ENCODE peak calls at places on chromosomes 16 and 17, in four cellular contexts. L, I, E and W are unnamed samples. For H3K9me3, the result is how much of the 10 kb centered on the place peaks cover.

GRCh38 chr16:54287758-54288591 is 1.4 kb upstream of the IRX3 start:
- DNase-seq in L (no peak), I (no peak), E (no peak), W (no peak)

GRCh38 chr17:50262001-50262794 is 12.1 kb upstream of the TMEM92 start:
- DNase-seq in L (no peak), I (no peak), E (no peak), W (no peak)

GRCh38 chr17:55722016-55722706 is 503 bp downstream of the TMEM100 start:
- DNase-seq in L (no peak), I (no peak), E (no peak), W (no peak)

GRCh38 chr16:89841275-89841674 is 13.0 kb downstream of the SPIRE2 start:
- DNase-seq in L (no peak), I (no peak), E (no peak), W (peak)

GRCh38 chr17:57391857-57392256 is 135.5 kb downstream of the MSI2 start:
- DNase-seq in L (no peak), I (no peak), E (no peak), W (no peak)

GRCh38 chr16:2777231-2777902 is at the start of gene ELOB:
- DNase-seq in L (peak), I (no peak), E (peak), W (peak)

GRCh38 chr17:44772308-44773024 is 13.7 kb downstream of the ADAM11 start:
- DNase-seq in L (no peak), I (no peak), E (no peak), W (no peak)

GRCh38 chr17:76586741-76587487 is 1.3 kb upstream of the ST6GALNAC2 start:
- DNase-seq in L (no peak), I (no peak), E (no peak), W (no peak)

GRCh38 chr17:50575581-50576210 is 15.2 kb downstream of the CACNA1G start:
- DNase-seq in L (no peak), I (no peak), E (no peak), W (no peak)

GRCh38 chr16:58515871-58516767 is 802 bp downstream of the SETD6 start:
- DNase-seq in L (no peak), I (no peak), E (no peak), W (no peak)

GRCh38 chr17:66952681-66953638 is 11.5 kb upstream of the CACNG4 start:
- DNase-seq in L (no peak), I (no peak), E (no peak), W (no peak)

GRCh38 chr17:66956941-66957340 is 7.6 kb upstream of the CACNG4 start:
- DNase-seq in L (no peak), I (no peak), E (no peak), W (no peak)

GRCh38 chr17:66955821-66956220 is 8.7 kb upstream of the CACNG4 start:
- DNase-seq in L (no peak), I (no peak), E (no peak), W (no peak)

GRCh38 chr17:66953661-66954060 is 10.8 kb upstream of the CACNG4 start:
- DNase-seq in L (no peak), I (no peak), E (no peak), W (no peak)

DNA sequence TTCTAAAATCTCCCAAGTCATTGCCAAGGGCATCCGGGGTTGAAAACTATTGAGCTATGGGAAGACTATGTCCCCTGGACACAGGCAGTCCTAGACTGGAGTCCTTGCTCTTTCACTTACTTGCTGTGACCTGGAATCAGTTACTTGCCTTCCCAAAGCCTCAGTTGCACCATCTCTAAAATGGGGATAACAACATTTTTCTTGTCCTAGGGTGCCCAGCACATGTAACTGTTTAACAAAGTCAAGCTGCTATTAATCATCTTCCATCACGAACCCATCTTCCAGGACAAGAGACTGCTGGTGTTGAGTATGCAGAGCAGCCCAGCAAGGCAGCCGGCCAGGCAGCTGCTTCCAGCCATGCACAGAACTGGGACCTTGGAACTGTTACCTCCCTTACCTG is 9.9 kb upstream of the CACNG4 start:
- DNase-seq in L (no peak), I (no peak), E (no peak), W (no peak)
- H3K9me3 ChIP-seq in L (under half), I (under half), E (under half), W (under half)

GRCh38 chr17:82943751-82944150 is 103.9 kb upstream of the ZNF750 start:
- DNase-seq in L (no peak), I (no peak), E (no peak), W (no peak)
- H3K9me3 ChIP-seq in L (under half), I (under half), E (under half), W (under half)

GRCh38 chr17:60901222-60901621 is 223.6 kb downstream of the BCAS3 start:
- DNase-seq in L (no peak), I (no peak), E (no peak), W (no peak)
- H3K9me3 ChIP-seq in L (under half), I (under half), E (under half), W (under half)

DNA sequence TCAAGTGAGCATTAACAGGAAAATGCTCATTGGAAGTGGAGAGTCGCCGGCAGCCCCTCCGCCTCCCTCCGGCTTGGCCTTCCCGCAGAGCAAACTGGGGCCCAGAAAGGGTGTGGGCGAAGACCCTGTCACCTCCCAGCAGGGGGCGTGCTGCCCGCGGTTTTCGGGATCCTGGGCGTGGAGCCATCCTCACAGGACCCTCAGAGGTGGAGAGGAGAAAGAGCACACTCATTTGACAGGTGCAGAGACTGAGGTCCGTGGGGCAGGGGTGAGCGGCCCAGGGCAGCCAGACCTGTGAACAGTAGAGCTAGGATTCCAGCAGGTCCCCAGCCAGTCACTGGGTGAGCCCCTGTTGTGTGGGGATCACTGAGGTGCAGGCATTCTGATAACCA is 1002.9 kb downstream of the KCNJ18 start:
- DNase-seq in L (no peak), I (no peak), E (no peak), W (no peak)
- H3K9me3 ChIP-seq in L (under half), I (under half), E (under half), W (under half)

GRCh38 chr16:75175074-75175473 is 26.8 kb downstream of the ZFP1 start:
- DNase-seq in L (no peak), I (no peak), E (no peak), W (no peak)
- H3K9me3 ChIP-seq in L (under half), I (under half), E (under half), W (under half)